ENCODE peak calls at places on chromosomes 5 and 9, in eight cellular contexts. Y is left ventricle myocardium inferior; O is stimulated activated CD8-positive, alpha-beta memory T cell treated with anti-CD3 and anti-CD28 coated beads, Interleukin-12 subunit alpha, Interleukin-12 subunit beta, amount 100 ng/mL, for 4 hours; J is spleen; X is activated CD4-positive, alpha-beta T cell treated with anti-CD3 and anti-CD28 coated beads, Interleukin-2, amount 10 ng/mL, durations not matched to agents 7 days and 5 days; Z is GM04503; S is iris pigment epithelial cell; R is fibroblast of the conjunctiva. Q is an unnamed sample.

GRCh38 chr9:79526149-79526672 is 45.6 kb upstream of the TLE4 start:
- DNase-seq in O (no peak), J (no peak), Z (no peak), Y (no peak), S (no peak), X (no peak), R (no peak), Q (no peak)

GRCh38 chr9:90129446-90129845 is 513.2 kb downstream of the DIRAS2 start:
- DNase-seq in X (no peak), Z (no peak), Y (no peak), S (no peak), O (no peak), R (no peak), J (no peak), Q (no peak)

GRCh38 chr9:16344343-16344742 is 526.1 kb downstream of the BNC2 start:
- DNase-seq in R (peak; percentile 29), J (no peak), Y (no peak), X (no peak), S (peak; percentile 91), O (no peak), Z (peak; percentile 71), Q (peak; percentile 23)

GRCh38 chr9:20321683-20322082 is 300.6 kb downstream of the MLLT3 start:
- DNase-seq in J (no peak), X (peak; percentile 83), R (no peak), Z (no peak), Y (no peak), O (no peak), S (no peak), Q (no peak)

GRCh38 chr5:170429014-170429413 is 39.8 kb upstream of the KCNMB1 start:
- DNase-seq in J (no peak), R (no peak), Z (no peak), O (no peak), S (peak; percentile 20), X (no peak), Y (no peak), Q (no peak)

GRCh38 chr9:137295313-137296213 is 6.5 kb downstream of the NRARP start:
- DNase-seq in Z (no peak), S (no peak), R (no peak), Y (no peak), X (peak; percentile 36), J (peak; percentile 89), O (peak; percentile 37), Q (no peak)

GRCh38 chr5:141513021-141513626 is 24.2 kb downstream of the PCDHGC5 start:
- DNase-seq in Z (no peak), Y (no peak), S (peak; percentile 60), O (no peak), J (peak; percentile 86), R (no peak), X (peak; percentile 21), Q (no peak)

GRCh38 chr9:10026585-10026984 is 586.2 kb downstream of the PTPRD start:
- DNase-seq in Y (no peak), J (no peak), S (no peak), X (no peak), O (no peak), R (no peak), Z (no peak), Q (no peak)

GRCh38 chr5:176621661-176622079 is 8.7 kb downstream of the SNCB start:
- DNase-seq in S (peak; percentile 33), R (no peak), X (no peak), J (no peak), O (no peak), Z (no peak), Y (no peak), Q (no peak)

GRCh38 chr9:121798941-121799340 is 147.5 kb downstream of the DAB2IP start:
- DNase-seq in S (no peak), X (no peak), J (peak; percentile 20), O (no peak), Z (no peak), Y (no peak), R (no peak), Q (no peak)

GRCh38 chr9:107644774-107645463 is 155.3 kb upstream of the KLF4 start:
- DNase-seq in Z (no peak), X (no peak), O (no peak), S (no peak), R (no peak), J (peak; percentile 83), Y (peak; percentile 48), Q (no peak)

GRCh38 chr9:136619742-136620440 is 42.8 kb upstream of the EGFL7 start:
- DNase-seq in J (peak; percentile 96), Y (peak; percentile 67), O (no peak), X (no peak), Z (no peak), R (no peak), S (peak; percentile 70), Q (no peak)

Q was measured in smooth muscle cell of the brain vasculature.